ENCODE peak calls at places on chromosomes 16 and 17, in seven cellular contexts. One of them, this sample, is unnamed.
A peak's percentile ranks its signal among the peaks of the same experiment; 100 is the strongest.

GRCh38 chr17:34895388-34895787 is 65.9 kb downstream of the CCT6B start:
- DNase-seq in IMR-90: no peak
- DNase-seq in head of caudate nucleus: no peak
- DNase-seq in cardiac muscle cell: peak; percentile 40
- DNase-seq in NCI-H524: peak; percentile 23
- DNase-seq in NCI-H510A treated with DMSO at 0.1 percent for 48 hours: no peak
- DNase-seq in LoVo: no peak
- DNase-seq in this sample: peak; percentile 17

GRCh38 chr16:31897283-31897682 is 23.7 kb downstream of the ZNF267 start:
- DNase-seq in IMR-90: no peak
- DNase-seq in head of caudate nucleus: no peak
- DNase-seq in cardiac muscle cell: no peak
- DNase-seq in NCI-H524: no peak
- DNase-seq in NCI-H510A treated with DMSO at 0.1 percent for 48 hours: no peak
- DNase-seq in LoVo: no peak
- DNase-seq in this sample: no peak

GRCh38 chr16:85645021-85645589 is 32.0 kb downstream of the GSE1 start:
- DNase-seq in IMR-90: no peak
- DNase-seq in head of caudate nucleus: no peak
- DNase-seq in cardiac muscle cell: no peak
- DNase-seq in NCI-H524: no peak
- DNase-seq in NCI-H510A treated with DMSO at 0.1 percent for 48 hours: no peak
- DNase-seq in LoVo: peak; percentile 72
- DNase-seq in this sample: no peak

GRCh38 chr17:79630120-79630519 is 19.3 kb upstream of the RBFOX3 start:
- DNase-seq in IMR-90: no peak
- DNase-seq in head of caudate nucleus: no peak
- DNase-seq in cardiac muscle cell: no peak
- DNase-seq in NCI-H524: no peak
- DNase-seq in NCI-H510A treated with DMSO at 0.1 percent for 48 hours: no peak
- DNase-seq in LoVo: no peak
- DNase-seq in this sample: no peak

GRCh38 chr16:10541396-10541795 is 39.0 kb downstream of the EMP2 start:
- DNase-seq in IMR-90: no peak
- DNase-seq in head of caudate nucleus: no peak
- DNase-seq in cardiac muscle cell: no peak
- DNase-seq in NCI-H524: no peak
- DNase-seq in NCI-H510A treated with DMSO at 0.1 percent for 48 hours: no peak
- DNase-seq in LoVo: no peak
- DNase-seq in this sample: no peak

GRCh38 chr17:49965522-49965905 is 3.5 kb upstream of the DLX4 start:
- DNase-seq in IMR-90: no peak
- DNase-seq in head of caudate nucleus: no peak
- DNase-seq in cardiac muscle cell: no peak
- DNase-seq in NCI-H524: no peak
- DNase-seq in NCI-H510A treated with DMSO at 0.1 percent for 48 hours: no peak
- DNase-seq in LoVo: no peak
- DNase-seq in this sample: no peak

GRCh38 chr17:40479754-40480480 is 21.5 kb downstream of the TNS4 start:
- DNase-seq in IMR-90: no peak
- DNase-seq in head of caudate nucleus: no peak
- DNase-seq in cardiac muscle cell: no peak
- DNase-seq in NCI-H524: no peak
- DNase-seq in NCI-H510A treated with DMSO at 0.1 percent for 48 hours: no peak
- DNase-seq in LoVo: no peak
- DNase-seq in this sample: no peak

GRCh38 chr17:43169561-43170139 is 1.4 kb upstream of the NBR1 start:
- DNase-seq in IMR-90: peak; percentile 26
- DNase-seq in head of caudate nucleus: peak; percentile 52
- DNase-seq in cardiac muscle cell: no peak
- DNase-seq in NCI-H524: peak; percentile 40
- DNase-seq in NCI-H510A treated with DMSO at 0.1 percent for 48 hours: peak; percentile 70
- DNase-seq in LoVo: peak; percentile 30
- DNase-seq in this sample: peak; percentile 14

GRCh38 chr17:352421-353212 is at the start of gene RPH3AL:
- DNase-seq in IMR-90: no peak
- DNase-seq in head of caudate nucleus: no peak
- DNase-seq in cardiac muscle cell: peak; percentile 80
- DNase-seq in NCI-H524: peak; percentile 69
- DNase-seq in NCI-H510A treated with DMSO at 0.1 percent for 48 hours: peak; percentile 87
- DNase-seq in LoVo: peak; percentile 66
- DNase-seq in this sample: peak; percentile 43

GRCh38 chr17:41029633-41030245 is at the start of gene KRTAP1-4:
- DNase-seq in IMR-90: no peak
- DNase-seq in head of caudate nucleus: no peak
- DNase-seq in cardiac muscle cell: no peak
- DNase-seq in NCI-H524: no peak
- DNase-seq in NCI-H510A treated with DMSO at 0.1 percent for 48 hours: no peak
- DNase-seq in LoVo: no peak
- DNase-seq in this sample: no peak

GRCh38 chr17:10843806-10844205 is 5.9 kb upstream of the PIRT start:
- DNase-seq in IMR-90: no peak
- DNase-seq in head of caudate nucleus: no peak
- DNase-seq in cardiac muscle cell: peak; percentile 57
- DNase-seq in NCI-H524: no peak
- DNase-seq in NCI-H510A treated with DMSO at 0.1 percent for 48 hours: no peak
- DNase-seq in LoVo: no peak
- DNase-seq in this sample: no peak

This sample was measured in NCI-H2227 treated with DMSO at 0.1 percent for 48 hours.